ENCODE peak calls at places on chromosomes 6 and 20, in four cellular contexts. T, U, M and C are unnamed samples.

GRCh38 chr6:131807644-131808459 is at the start of gene ENPP1:
- DNase-seq in M (peak; percentile 71), T (peak; percentile 21), U (peak; percentile 77), C (no peak)

GRCh38 chr20:24996449-24997195 is 4.1 kb upstream of the APMAP start:
- DNase-seq in M (no peak), T (no peak), U (no peak), C (no peak)

GRCh38 chr6:133548409-133548808 is 307.3 kb downstream of the EYA4 start:
- DNase-seq in T (no peak), M (no peak), U (no peak), C (no peak)

GRCh38 chr6:33445020-33445676 is 9.2 kb upstream of the ZBTB9 start:
- DNase-seq in T (no peak), M (no peak), U (no peak), C (no peak)

GRCh38 chr20:52539891-52540290 is 348.3 kb upstream of the ZFP64 start:
- DNase-seq in T (no peak), M (no peak), U (peak; percentile 53), C (no peak)

GRCh38 chr6:139695361-139695760 is 320.9 kb upstream of the CITED2 start:
- DNase-seq in M (no peak), T (no peak), U (no peak), C (no peak)

GRCh38 chr6:57027301-57027700 is 19.2 kb upstream of the KIAA1586 start:
- DNase-seq in U (no peak), M (no peak), T (no peak), C (no peak)

GRCh38 chr6:27532820-27533538 is 60.1 kb upstream of the ZNF184 start:
- DNase-seq in U (no peak), M (no peak), T (peak; percentile 68), C (peak; percentile 59)

GRCh38 chr6:14804444-14805210 is 441.2 kb upstream of the JARID2 start:
- DNase-seq in U (no peak), M (peak; percentile 54), T (no peak), C (no peak)

GRCh38 chr20:37421060-37421639 is 75.2 kb downstream of the SRC start:
- DNase-seq in T (no peak), M (no peak), U (no peak), C (no peak)

GRCh38 chr6:87706187-87706966 is 4.3 kb upstream of the AKIRIN2 start:
- DNase-seq in U (no peak), M (no peak), T (no peak), C (no peak)

GRCh38 chr6:44972710-44973109 is 355.4 kb upstream of the RUNX2 start:
- DNase-seq in M (no peak), U (no peak), T (no peak), C (no peak)

GRCh38 chr6:113120577-113121285 is 736.4 kb upstream of the MARCKS start:
- DNase-seq in U (no peak), M (no peak), T (peak; percentile 73), C (no peak)

GRCh38 chr6:3610206-3610605 is 141.3 kb downstream of the PXDC1 start:
- DNase-seq in T (no peak), M (no peak), U (no peak), C (no peak)

GRCh38 chr6:3614918-3615317 is 136.6 kb downstream of the PXDC1 start:
- DNase-seq in U (no peak), T (no peak), M (no peak), C (no peak)

GRCh38 chr6:3610896-3611295 is 140.6 kb downstream of the PXDC1 start:
- DNase-seq in U (no peak), T (no peak), M (no peak), C (no peak)

GRCh38 chr6:3609388-3609787 is 142.1 kb downstream of the PXDC1 start:
- DNase-seq in U (no peak), T (no peak), M (no peak), C (no peak)

GRCh38 chr6:3612341-3613041 is 139.0 kb downstream of the PXDC1 start:
- DNase-seq in U (no peak), M (peak; percentile 27), T (peak; percentile 68), C (peak; percentile 66)
- TF ChIP-seq TCF7L2 in U (no peak), M (no peak), T (no peak), C (peak; percentile 41)

DNA sequence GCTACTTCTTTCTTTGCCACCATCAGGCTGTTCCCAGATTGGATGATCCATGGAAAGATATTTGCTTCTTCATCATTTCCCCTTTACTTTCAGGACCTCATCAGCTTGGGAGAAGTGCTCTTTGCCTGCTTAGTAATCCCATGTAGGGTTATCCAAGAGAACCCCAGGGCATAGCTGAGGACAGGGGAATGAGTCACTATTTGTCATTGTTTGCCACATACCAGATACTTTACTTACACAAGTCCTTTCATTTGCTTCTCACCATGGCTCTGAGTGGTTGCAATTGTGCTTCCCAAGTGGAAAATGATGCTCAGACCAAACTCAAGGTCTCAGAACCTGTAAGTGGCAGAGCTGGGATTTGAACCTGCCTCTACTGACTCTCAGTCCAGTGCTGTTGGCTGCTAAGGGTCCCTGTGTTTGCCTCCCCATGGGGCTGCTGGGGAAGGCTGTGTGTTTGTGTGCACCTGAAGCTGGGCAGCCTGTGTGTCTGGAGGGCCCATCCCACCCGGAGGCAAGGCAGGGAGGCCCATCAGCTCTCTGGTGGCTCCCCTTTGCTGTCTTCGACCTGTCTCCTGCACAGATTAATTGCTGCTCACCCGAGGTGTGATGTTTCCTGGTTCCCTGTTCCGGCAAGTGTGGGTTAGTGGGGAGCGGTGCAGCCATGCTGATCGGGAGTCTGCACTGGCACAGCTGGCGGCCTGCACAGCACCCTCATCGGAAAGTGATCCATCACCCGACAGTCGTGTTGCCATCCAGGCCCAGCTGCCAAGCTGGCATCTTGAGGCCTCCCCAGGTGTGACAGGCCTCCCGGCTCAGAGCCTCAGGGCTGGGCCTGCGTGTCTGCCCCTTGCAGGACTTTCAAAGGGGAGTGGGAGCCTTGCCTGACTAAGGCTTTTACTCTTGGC is 228.8 kb downstream of the DHX35 start:
- DNase-seq in M (peak; percentile 58), T (peak; percentile 39), U (no peak), C (peak; percentile 73)
- TF ChIP-seq TCF7L2 in M (no peak), T (no peak), U (no peak), C (no peak)

DNA sequence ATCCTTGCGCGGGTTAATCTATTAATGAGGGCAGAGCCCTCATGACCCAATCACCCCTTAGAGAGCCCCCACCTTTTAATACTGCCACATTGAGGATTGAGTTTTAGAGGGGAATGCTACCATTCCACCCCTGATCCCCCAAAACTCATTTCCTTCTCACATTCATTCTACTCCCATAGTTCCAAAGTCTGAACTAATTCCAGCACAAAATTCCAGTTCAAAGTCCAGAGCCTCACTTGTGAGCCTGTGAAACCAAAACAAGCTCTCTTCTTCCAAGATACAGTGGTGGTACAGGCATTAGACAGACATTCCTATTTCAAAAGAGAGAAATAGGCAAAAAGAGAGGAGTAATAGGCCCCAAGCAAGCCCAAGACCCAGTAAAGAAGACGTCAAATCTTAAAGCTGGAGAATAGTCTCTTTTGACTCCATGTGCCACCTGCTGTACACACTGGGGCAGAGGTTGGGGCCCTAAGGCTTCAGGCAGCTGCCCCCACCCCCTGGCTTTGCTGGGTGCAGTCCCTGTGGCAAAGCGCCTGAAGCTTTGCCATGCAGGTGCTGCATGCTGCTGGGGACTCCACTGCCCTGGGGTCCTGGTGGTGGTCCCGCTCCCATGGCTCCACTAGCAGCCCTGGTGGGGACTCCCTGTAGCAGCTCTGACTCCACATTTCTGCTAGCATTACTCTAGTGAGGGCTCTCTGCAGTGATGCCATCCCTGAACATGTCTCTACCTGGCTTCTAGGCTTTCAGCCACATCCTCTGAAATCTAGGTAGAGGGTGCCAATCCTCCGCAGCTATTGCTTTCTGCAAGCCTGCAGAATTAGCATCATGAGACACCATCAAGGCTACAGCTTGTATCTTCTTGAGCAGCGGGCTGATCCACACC is 41.3 kb downstream of the RSPH3 start:
- DNase-seq in T (no peak), M (peak; percentile 45), U (no peak), C (no peak)
- TF ChIP-seq TCF7L2 in T (no peak), M (no peak), U (no peak), C (no peak)

GRCh38 chr6:26071135-26071534 is 16.1 kb upstream of the HFE start:
- DNase-seq in T (no peak), U (no peak), M (no peak), C (no peak)
- TF ChIP-seq TCF7L2 in T (no peak), U (no peak), M (no peak), C (no peak)

GRCh38 chr6:47238456-47238995 is 71.2 kb downstream of the TNFRSF21 start:
- DNase-seq in U (no peak), T (no peak), M (no peak), C (no peak)

GRCh38 chr6:47234258-47234933 is 75.3 kb downstream of the TNFRSF21 start:
- DNase-seq in M (no peak), U (no peak), T (no peak), C (no peak)

GRCh38 chr6:47240277-47240890 is 69.3 kb downstream of the TNFRSF21 start:
- DNase-seq in M (no peak), T (no peak), U (no peak), C (no peak)

GRCh38 chr6:47230579-47230978 is 79.1 kb downstream of the TNFRSF21 start:
- DNase-seq in U (no peak), M (peak; percentile 32), T (no peak), C (no peak)

GRCh38 chr6:47235964-47236760 is 73.5 kb downstream of the TNFRSF21 start:
- DNase-seq in U (no peak), M (no peak), T (no peak), C (no peak)
- TF ChIP-seq TCF7L2 in U (no peak), M (no peak), T (no peak), C (no peak)

GRCh38 chr6:166236586-166236985 is 68.9 kb upstream of the TBXT start:
- DNase-seq in T (no peak), U (no peak), M (no peak), C (no peak)

GRCh38 chr6:166240889-166241288 is 67.3 kb downstream of the PRR18 start:
- DNase-seq in U (no peak), M (no peak), T (no peak), C (no peak)

GRCh38 chr6:166241974-166242373 is 66.2 kb downstream of the PRR18 start:
- DNase-seq in T (no peak), U (no peak), M (no peak), C (no peak)

GRCh38 chr6:166235666-166236292 is 68.1 kb upstream of the TBXT start:
- DNase-seq in M (no peak), T (no peak), U (no peak), C (no peak)

GRCh38 chr6:166237611-166238010 is 70.0 kb upstream of the TBXT start:
- DNase-seq in T (no peak), M (no peak), U (no peak), C (no peak)
- TF ChIP-seq TCF7L2 in T (no peak), M (no peak), U (no peak), C (no peak)

DNA sequence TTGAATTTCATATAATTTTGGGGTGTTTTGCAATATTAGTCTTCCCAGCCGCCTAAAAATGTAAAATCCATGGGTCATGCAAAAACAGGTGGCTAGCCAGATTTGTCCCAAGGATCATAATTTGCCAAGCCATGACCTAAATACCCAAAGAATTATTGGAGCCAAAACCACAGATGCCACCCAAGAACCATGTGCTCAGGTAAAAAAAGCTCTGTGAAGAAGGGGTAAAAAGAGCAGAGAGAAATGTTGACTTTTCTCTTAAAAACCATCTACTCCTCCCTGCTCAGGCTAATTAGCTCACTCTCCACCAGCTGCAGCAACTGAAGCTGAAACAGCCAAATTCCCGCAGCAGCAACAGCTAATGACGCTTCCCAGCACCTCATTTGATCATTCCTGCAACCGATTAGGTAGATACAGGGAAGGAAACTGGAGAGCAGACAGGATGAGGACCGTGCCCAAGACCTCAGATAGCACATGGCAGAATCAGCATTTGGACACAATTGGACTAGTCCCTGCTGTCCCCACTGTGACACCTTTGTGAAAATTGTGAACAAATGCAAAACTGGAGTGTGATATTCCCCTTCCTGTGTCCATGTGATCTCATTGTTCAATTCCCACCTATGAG is 107.9 kb upstream of the NXT1 start:
- DNase-seq in T (no peak), M (no peak), U (no peak), C (no peak)
- TF ChIP-seq TCF7L2 in T (no peak), M (no peak), U (no peak), C (no peak)

GRCh38 chr6:9537381-9537780 is 877.5 kb downstream of the TFAP2A start:
- DNase-seq in U (no peak), T (no peak), M (no peak), C (no peak)
- TF ChIP-seq TCF7L2 in U (no peak), T (no peak), M (no peak), C (no peak)